ENCODE peak calls at places on chromosomes 5 and 9, in nine cellular contexts. S is endothelial cell; Y is cardiac fibroblast; L is progenitor cell of endocrine pancreas; X is psoas muscle; O is CD8-positive, alpha-beta T cell; N is WTC11; M is PC-9; U is mucosa of descending colon. G is an unnamed sample.
A peak's percentile ranks its signal among the peaks of the same experiment; 100 is the strongest.

GRCh38 chr9:133333011-133333410 is 3.0 kb downstream of the SURF6 start:
- DNase-seq in Y (no peak), L (no peak), N (no peak), U (no peak), X (no peak), O (peak; percentile 2), M (no peak), S (no peak), G (no peak)

GRCh38 chr5:76524101-76524835 is 98.9 kb downstream of the F2RL2 start:
- DNase-seq in Y (no peak), U (no peak), L (no peak), S (no peak), M (no peak), X (no peak), O (no peak), N (no peak), G (no peak)

GRCh38 chr5:32767948-32768427 is 56.9 kb downstream of the NPR3 start:
- DNase-seq in X (peak; percentile 54), O (no peak), U (no peak), Y (peak; percentile 80), N (no peak), M (peak; percentile 97), L (no peak), S (no peak), G (peak; percentile 98)

GRCh38 chr5:42467981-42468524 is 44.8 kb downstream of the GHR start:
- DNase-seq in N (no peak), L (no peak), M (no peak), O (no peak), S (no peak), Y (no peak), X (no peak), U (no peak), G (no peak)

GRCh38 chr5:58314356-58315045 is 145.4 kb downstream of the PLK2 start:
- DNase-seq in U (no peak), N (no peak), O (no peak), M (no peak), X (no peak), S (no peak), Y (no peak), L (no peak), G (no peak)

GRCh38 chr5:67012241-67012640 is 184.4 kb downstream of the CD180 start:
- DNase-seq in Y (no peak), S (no peak), U (no peak), M (peak; percentile 70), X (no peak), O (no peak), L (no peak), N (no peak), G (peak; percentile 36)

GRCh38 chr9:84412654-84413053 is 72.1 kb upstream of the SLC28A3 start:
- DNase-seq in S (no peak), L (no peak), U (no peak), N (no peak), O (no peak), M (no peak), Y (no peak), X (no peak), G (no peak)

GRCh38 chr5:124633209-124633608 is 113.2 kb downstream of the ZNF608 start:
- DNase-seq in S (no peak), X (no peak), M (no peak), L (no peak), N (no peak), U (no peak), O (no peak), Y (no peak), G (no peak)

GRCh38 chr5:68661237-68661636 is 432.6 kb upstream of the SLC30A5 start:
- DNase-seq in M (no peak), Y (peak; percentile 36), O (no peak), S (peak; percentile 29), U (no peak), X (no peak), L (no peak), N (peak; percentile 56), G (peak; percentile 27)

GRCh38 chr5:55278778-55279177 is 28.7 kb downstream of the DHX29 start:
- DNase-seq in U (no peak), Y (no peak), S (no peak), M (no peak), O (no peak), X (no peak), L (no peak), N (no peak), G (peak; percentile 64)

GRCh38 chr5:57175586-57175985 is 1.7 kb downstream of the GPBP1 start:
- DNase-seq in M (no peak), U (no peak), S (no peak), N (no peak), X (no peak), Y (no peak), L (no peak), O (no peak), G (no peak)

GRCh38 chr9:94903961-94904421 is 177.5 kb downstream of the AOPEP start:
- DNase-seq in L (no peak), O (no peak), U (no peak), Y (no peak), M (no peak), S (no peak), X (no peak), N (no peak), G (peak; percentile 80)

DNA sequence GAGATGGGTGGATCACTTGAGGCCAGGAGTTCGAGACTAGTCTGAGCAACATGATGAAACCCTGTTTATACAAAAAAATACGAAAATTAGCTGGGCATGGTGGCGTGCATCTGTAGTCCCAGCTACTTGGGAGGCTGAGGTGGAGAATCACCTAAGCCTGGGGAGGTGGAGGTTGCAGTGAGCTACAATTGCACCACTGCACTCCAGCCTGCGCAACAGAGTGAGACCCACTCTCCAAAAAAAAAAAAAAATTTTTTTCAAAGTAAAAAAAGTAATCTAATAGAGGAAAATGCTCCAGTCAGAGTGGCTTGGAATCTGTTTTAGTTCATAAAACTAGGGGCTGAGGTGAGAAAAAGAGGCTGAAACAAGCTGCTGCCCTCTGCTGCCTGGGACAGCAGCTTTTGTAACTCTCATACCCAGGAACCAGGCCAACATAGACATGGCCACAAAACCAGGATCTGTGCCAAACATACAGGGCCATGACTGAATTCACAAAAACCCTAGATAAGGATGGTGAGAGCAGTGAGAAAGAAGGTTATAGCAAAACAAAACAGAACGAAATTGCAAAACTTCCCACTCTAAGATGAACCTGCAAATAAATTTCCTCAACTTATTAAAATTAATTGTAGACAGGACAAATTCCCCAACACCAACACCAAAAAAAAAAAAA is 13.1 kb upstream of the DCAF12 start:
- DNase-seq in L (no peak), S (no peak), M (no peak), N (no peak), Y (peak; percentile 98), X (no peak), O (no peak), U (no peak), G (peak; percentile 92)
- TF ChIP-seq CTCF in L (no peak), S (no peak), M (no peak), N (no peak), Y (peak; percentile 42), X (no peak), O (no peak), U (no peak), G (peak; percentile 48)

GRCh38 chr5:30802961-30803705 is 390.4 kb upstream of the CDH6 start:
- DNase-seq in X (no peak), N (no peak), U (no peak), O (no peak), M (no peak), L (no peak), Y (peak; percentile 1), S (no peak), G (no peak)

GRCh38 chr5:30808996-30809395 is 384.5 kb upstream of the CDH6 start:
- DNase-seq in M (no peak), N (no peak), S (peak; percentile 9), Y (peak; percentile 3), L (no peak), X (no peak), U (no peak), O (no peak), G (no peak)

GRCh38 chr5:30809907-30810306 is 383.6 kb upstream of the CDH6 start:
- DNase-seq in X (no peak), M (no peak), Y (no peak), N (no peak), O (no peak), U (no peak), L (no peak), S (no peak), G (no peak)

DNA sequence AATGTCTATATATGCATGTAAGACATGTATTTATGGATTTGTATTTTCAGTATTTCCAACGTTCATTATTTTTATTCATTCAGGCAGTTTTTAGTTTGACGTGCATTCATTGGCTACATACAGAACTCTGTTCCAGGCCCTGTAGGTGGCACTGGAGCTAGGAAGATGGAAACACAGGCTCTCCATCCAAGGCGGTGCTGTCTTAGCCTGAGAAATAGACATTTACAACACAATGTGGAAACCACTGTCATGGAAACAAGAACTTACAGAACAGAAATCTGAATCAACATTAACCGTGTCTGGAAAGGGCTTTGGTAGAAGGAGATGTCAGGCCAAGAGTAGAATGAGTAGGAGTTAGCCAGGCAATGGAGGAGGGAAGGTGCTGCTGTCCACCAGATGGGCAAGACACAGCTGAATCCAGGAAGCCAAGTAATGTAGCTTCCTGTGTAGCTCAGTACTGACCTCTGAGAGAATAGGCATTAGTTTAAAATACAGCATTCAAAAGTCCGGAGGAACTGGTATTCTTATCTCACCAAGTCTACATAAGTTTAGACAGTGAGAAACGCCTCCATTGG is 388.7 kb upstream of the CDH6 start:
- DNase-seq in X (no peak), M (no peak), Y (peak; percentile 18), U (no peak), N (peak; percentile 19), O (no peak), L (no peak), S (no peak), G (no peak)
- TF ChIP-seq CTCF in X (no peak), M (no peak), Y (peak; percentile 22), U (no peak), N (no peak), O (no peak), L (no peak), S (no peak), G (no peak)

GRCh38 chr5:173204185-173204979 is 30.6 kb downstream of the NKX2-5 start:
- DNase-seq in Y (peak; percentile 50), S (no peak), M (no peak), U (no peak), O (no peak), X (no peak), N (no peak), L (no peak), G (no peak)
- TF ChIP-seq CTCF in Y (peak; percentile 59), S (peak; percentile 62), M (peak; percentile 75), U (peak; percentile 19), O (peak; percentile 56), X (peak; percentile 32), N (peak; percentile 16), L (peak; percentile 53), G (peak; percentile 56)

GRCh38 chr5:140821375-140822280 is at the start of gene PCDHA5:
- DNase-seq in U (no peak), X (no peak), N (no peak), Y (peak; percentile 3), L (no peak), O (no peak), S (no peak), M (no peak), G (peak; percentile 25)
- TF ChIP-seq CTCF in U (no peak), X (peak; percentile 19), N (no peak), Y (peak; percentile 46), L (no peak), O (no peak), S (no peak), M (no peak), G (peak; percentile 30)